ENCODE peak calls at places on chromosomes 7 and 10, in eight cellular contexts. F is heart right ventricle; E is pancreas; K is CD8-positive, alpha-beta T cell; A is upper lobe of right lung; G is body of pancreas; B is left ventricle myocardium inferior; P is fibroblast of mammary gland. U is an unnamed sample.

GRCh38 chr10:77223532-77224460 is 413.8 kb downstream of the KCNMA1 start:
- DNase-seq in F (no peak), E (no peak), K (no peak), A (no peak), G (no peak), B (no peak), P (no peak), U (no peak)

GRCh38 chr7:1706721-1707613 is 36.9 kb downstream of the ELFN1 start:
- DNase-seq in F (no peak), E (no peak), K (no peak), A (peak), G (no peak), B (no peak), P (no peak), U (no peak)

GRCh38 chr10:9681655-9682054 is 1336.0 kb upstream of the CELF2 start:
- DNase-seq in F (no peak), E (no peak), K (no peak), A (no peak), G (no peak), B (no peak), P (peak), U (no peak)

GRCh38 chr10:57675125-57675524 is 592.6 kb downstream of the IPMK start:
- DNase-seq in F (no peak), E (no peak), K (no peak), A (no peak), G (no peak), B (no peak), P (no peak), U (no peak)

GRCh38 chr7:25405736-25406135 is 177.4 kb upstream of the NPVF start:
- DNase-seq in F (no peak), E (no peak), K (no peak), A (no peak), G (peak), B (no peak), P (peak), U (no peak)

GRCh38 chr10:88835910-88836221 is 15.8 kb downstream of the ANKRD22 start:
- DNase-seq in F (no peak), E (no peak), K (no peak), A (no peak), G (no peak), B (no peak), P (no peak), U (no peak)

GRCh38 chr7:113283861-113284260 is 165.5 kb upstream of the SMIM30 start:
- DNase-seq in F (no peak), E (no peak), K (no peak), A (no peak), G (no peak), B (no peak), P (peak), U (no peak)

GRCh38 chr7:18570890-18571478 is 75.4 kb downstream of the HDAC9 start:
- DNase-seq in F (no peak), E (no peak), K (no peak), A (no peak), G (peak), B (no peak), P (peak), U (peak)

GRCh38 chr10:122637371-122637770 is 62.3 kb downstream of the C10orf120 start:
- DNase-seq in F (peak), E (peak), K (no peak), A (peak), G (peak), B (peak), P (no peak), U (no peak)

GRCh38 chr7:46932656-46933424 is 649.1 kb downstream of the TNS3 start:
- DNase-seq in F (no peak), E (no peak), K (no peak), A (no peak), G (peak), B (no peak), P (peak), U (peak)

GRCh38 chr7:143934526-143935340 is at the start of gene OR2F2:
- DNase-seq in F (no peak), E (no peak), K (no peak), A (no peak), G (no peak), B (no peak), P (peak), U (peak)

GRCh38 chr7:41268874-41269273 is 434.0 kb downstream of the INHBA start:
- DNase-seq in F (no peak), E (no peak), K (no peak), A (no peak), G (no peak), B (no peak), P (peak), U (no peak)

GRCh38 chr10:91587710-91588638 is 44.9 kb downstream of the PPP1R3C start:
- DNase-seq in F (no peak), E (peak), K (no peak), A (no peak), G (peak), B (no peak), P (peak), U (peak)

GRCh38 chr10:133198206-133198605 is 31.8 kb upstream of the UTF1 start:
- DNase-seq in F (no peak), E (no peak), K (no peak), A (no peak), G (no peak), B (no peak), P (no peak), U (no peak)

GRCh38 chr7:55552320-55553086 is 19.8 kb downstream of the VOPP1 start:
- DNase-seq in F (no peak), E (no peak), K (no peak), A (no peak), G (peak), B (no peak), P (peak), U (no peak)

GRCh38 chr7:150451097-150451793 is 815 bp downstream of the GIMAP8 start:
- DNase-seq in F (peak), E (no peak), K (peak), A (no peak), G (peak), B (peak), P (no peak), U (no peak)

GRCh38 chr10:62996925-62997324 is 136.2 kb upstream of the NRBF2 start:
- DNase-seq in F (no peak), E (no peak), K (no peak), A (no peak), G (peak), B (peak), P (no peak), U (no peak)

GRCh38 chr10:11698691-11699545 is 43.3 kb upstream of the ECHDC3 start:
- DNase-seq in F (no peak), E (no peak), K (no peak), A (no peak), G (no peak), B (no peak), P (no peak), U (no peak)

GRCh38 chr10:49519717-49520116 is 19.2 kb downstream of the ERCC6 start:
- DNase-seq in F (no peak), E (no peak), K (no peak), A (no peak), G (no peak), B (no peak), P (no peak), U (no peak)
- H3K4me3 ChIP-seq in F (no peak), E (no peak), K (no peak), A (no peak), G (no peak), B (no peak), P (no peak), U (no peak)

GRCh38 chr7:51587600-51587999 is 271.0 kb upstream of the COBL start:
- DNase-seq in F (no peak), E (no peak), K (no peak), A (no peak), G (no peak), B (no peak), P (no peak), U (no peak)
- TF ChIP-seq CTCF in F (no peak), E (no peak), K (no peak), A (no peak), G (no peak), B (no peak), P (no peak), U (no peak)

DNA sequence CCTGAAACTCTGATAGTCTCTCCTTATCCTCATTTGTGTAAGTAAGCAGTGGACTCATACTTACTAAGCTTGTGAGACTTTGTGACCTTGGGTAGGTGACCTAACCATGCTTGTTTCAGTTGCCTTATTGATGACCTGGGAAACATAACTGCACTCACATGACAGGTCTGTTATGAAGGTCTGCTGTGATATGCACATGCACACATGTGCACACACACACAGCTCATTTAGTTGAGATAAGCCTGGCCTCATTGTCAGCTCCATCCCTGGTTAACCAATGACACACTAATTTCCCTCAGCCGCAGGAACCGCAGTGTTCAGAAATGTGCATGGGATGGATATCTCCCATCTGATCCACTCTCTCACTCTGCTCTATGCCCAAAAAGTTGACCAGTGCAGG is 177.2 kb downstream of the GPAM start:
- DNase-seq in F (no peak), E (no peak), K (no peak), A (no peak), G (no peak), B (no peak), P (no peak), U (no peak)
- H3K4me3 ChIP-seq in F (no peak), E (no peak), K (no peak), A (no peak), G (no peak), B (no peak), P (no peak), U (no peak)

GRCh38 chr7:37690206-37690605 is 6.6 kb downstream of the GPR141 start:
- DNase-seq in F (no peak), E (no peak), K (no peak), A (no peak), G (peak), B (no peak), P (no peak), U (no peak)

GRCh38 chr7:37698271-37698670 is 14.7 kb downstream of the GPR141 start:
- DNase-seq in F (no peak), E (no peak), K (no peak), A (no peak), G (no peak), B (no peak), P (no peak), U (no peak)

GRCh38 chr7:37698782-37699181 is 15.2 kb downstream of the GPR141 start:
- DNase-seq in F (no peak), E (no peak), K (no peak), A (no peak), G (no peak), B (no peak), P (no peak), U (no peak)

GRCh38 chr7:37694208-37695080 is 10.9 kb downstream of the GPR141 start:
- DNase-seq in F (peak), E (no peak), K (no peak), A (peak), G (peak), B (peak), P (no peak), U (no peak)
- TF ChIP-seq CTCF in F (no peak), E (no peak), K (no peak), A (no peak), G (no peak), B (no peak), P (no peak), U (no peak)

GRCh38 chr10:22619111-22619510 is 95.3 kb downstream of the PIP4K2A start:
- DNase-seq in F (no peak), E (no peak), K (no peak), A (no peak), G (no peak), B (no peak), P (peak), U (no peak)
- H3K4me3 ChIP-seq in F (no peak), E (no peak), K (no peak), A (no peak), G (no peak), B (no peak), P (no peak), U (no peak)

GRCh38 chr10:119028900-119029612 is 458 bp upstream of the NANOS1 start:
- DNase-seq in F (peak), E (peak), K (peak), A (peak), G (peak), B (peak), P (peak), U (no peak)
- TF ChIP-seq CTCF in F (no peak), E (no peak), K (no peak), A (peak), G (no peak), B (peak), P (no peak), U (no peak)

GRCh38 chr7:27116521-27116946 is 14.0 kb downstream of the HOXA4 start:
- DNase-seq in F (no peak), E (no peak), K (no peak), A (no peak), G (no peak), B (no peak), P (no peak), U (no peak)
- H3K4me3 ChIP-seq in F (no peak), E (no peak), K (no peak), A (peak), G (no peak), B (peak), P (no peak), U (no peak)

GRCh38 chr7:99616359-99617186 is at the start of gene ZSCAN25:
- DNase-seq in F (peak), E (peak), K (peak), A (peak), G (peak), B (peak), P (peak), U (peak)
- TF ChIP-seq CTCF in F (no peak), E (no peak), K (no peak), A (peak), G (no peak), B (peak), P (peak), U (peak)

GRCh38 chr7:35253182-35253679 is 669 bp downstream of the TBX20 start:
- DNase-seq in F (no peak), E (no peak), K (no peak), A (no peak), G (no peak), B (no peak), P (no peak), U (no peak)
- H3K4me3 ChIP-seq in F (peak), E (no peak), K (no peak), A (peak), G (no peak), B (peak), P (no peak), U (no peak)